ENCODE peak calls at places on chromosomes 2 and 18, in seven cellular contexts. D is progenitor cell of endocrine pancreas, F is left ventricle myocardium inferior, J is dorsolateral prefrontal cortex, Q is anterior cingulate cortex, U is NCI-H1417, N is T-helper 9 cell. E is an unnamed sample.

GRCh38 chr2:225120175-225120574 is 77.9 kb upstream of the DOCK10 start:
- DNase-seq in D (no peak), F (no peak), J (no peak), Q (no peak), U (peak), N (no peak), E (no peak)

GRCh38 chr2:120381192-120381591 is 35.3 kb downstream of the INHBB start:
- DNase-seq in D (no peak), F (no peak), J (no peak), Q (no peak), U (peak), N (no peak), E (peak)

GRCh38 chr18:23943903-23944624 is 70.5 kb upstream of the TTC39C start:
- DNase-seq in D (no peak), F (no peak), J (no peak), Q (peak), U (no peak), N (no peak), E (no peak)

GRCh38 chr18:12432196-12432595 is 24.5 kb downstream of the PRELID3A start:
- DNase-seq in D (no peak), F (no peak), J (no peak), Q (no peak), U (no peak), N (no peak), E (no peak)

GRCh38 chr18:46506974-46507373 is 150.0 kb downstream of the LOXHD1 start:
- DNase-seq in D (no peak), F (no peak), J (no peak), Q (no peak), U (no peak), N (no peak), E (no peak)

GRCh38 chr18:33495278-33495677 is 54.8 kb upstream of the CCDC178 start:
- DNase-seq in D (peak), F (no peak), J (no peak), Q (peak), U (peak), N (no peak), E (no peak)

GRCh38 chr2:153873062-153874048 is 1.6 kb downstream of the GALNT13 start:
- DNase-seq in D (peak), F (no peak), J (peak), Q (peak), U (peak), N (no peak), E (no peak)

GRCh38 chr18:27845897-27846296 is 331.0 kb downstream of the CDH2 start:
- DNase-seq in D (no peak), F (no peak), J (no peak), Q (no peak), U (no peak), N (no peak), E (no peak)

GRCh38 chr2:86352932-86353345 is 15.5 kb upstream of the REEP1 start:
- DNase-seq in D (no peak), F (no peak), J (no peak), Q (no peak), U (no peak), N (no peak), E (no peak)

GRCh38 chr2:36507408-36507812 is 90.6 kb downstream of the FEZ2 start:
- DNase-seq in D (peak), F (no peak), J (peak), Q (no peak), U (peak), N (no peak), E (no peak)

GRCh38 chr2:69616755-69617154 is 26.8 kb downstream of the AAK1 start:
- DNase-seq in D (no peak), F (no peak), J (no peak), Q (no peak), U (no peak), N (peak), E (no peak)

GRCh38 chr2:8103085-8103708 is 578.7 kb upstream of the ID2 start:
- DNase-seq in D (no peak), F (no peak), J (no peak), Q (no peak), U (peak), N (no peak), E (no peak)

GRCh38 chr18:50097702-50098101 is 97.2 kb downstream of the MYO5B start:
- DNase-seq in D (no peak), F (no peak), J (no peak), Q (no peak), U (no peak), N (no peak), E (no peak)

GRCh38 chr18:44589709-44590108 is 91.0 kb upstream of the SETBP1 start:
- DNase-seq in D (no peak), F (no peak), J (no peak), Q (no peak), U (no peak), N (no peak), E (no peak)

GRCh38 chr2:64189586-64189985 is 45.4 kb upstream of the PELI1 start:
- DNase-seq in D (no peak), F (no peak), J (no peak), Q (no peak), U (no peak), N (no peak), E (no peak)

GRCh38 chr18:73715228-73715670 is 432.4 kb downstream of the FBXO15 start:
- DNase-seq in D (no peak), F (no peak), J (no peak), Q (no peak), U (peak), N (no peak), E (no peak)